ENCODE peak calls at places on chromosomes 7 and 10, in nine cellular contexts. One of them, this sample, is unnamed. For H3K4me1, the result is how much of the 10 kb centered on the place peaks cover.

GRCh38 chr10:102384606-102385429 is 10.7 kb upstream of the NFKB2 start:
- DNase-seq in heart left ventricle: no peak
- DNase-seq in ovary: no peak
- DNase-seq in transverse colon: no peak
- DNase-seq in IMR-90: peak
- DNase-seq in HCT116: no peak
- DNase-seq in adrenal gland: no peak
- DNase-seq in sigmoid colon: no peak
- DNase-seq in Peyer's patch: no peak
- DNase-seq in this sample: no peak

GRCh38 chr7:19353158-19353557 is 207.9 kb upstream of the FERD3L start:
- DNase-seq in heart left ventricle: no peak
- DNase-seq in ovary: no peak
- DNase-seq in transverse colon: no peak
- DNase-seq in IMR-90: peak
- DNase-seq in HCT116: no peak
- DNase-seq in adrenal gland: no peak
- DNase-seq in sigmoid colon: no peak
- DNase-seq in Peyer's patch: no peak
- DNase-seq in this sample: no peak

GRCh38 chr10:35446439-35446838 is 110.1 kb downstream of the CCNY start:
- DNase-seq in heart left ventricle: no peak
- DNase-seq in ovary: no peak
- DNase-seq in transverse colon: no peak
- DNase-seq in IMR-90: no peak
- DNase-seq in HCT116: no peak
- DNase-seq in adrenal gland: no peak
- DNase-seq in sigmoid colon: no peak
- DNase-seq in Peyer's patch: no peak
- DNase-seq in this sample: no peak

GRCh38 chr7:73520673-73521635 is 1.1 kb downstream of the BAZ1B start:
- DNase-seq in heart left ventricle: peak
- DNase-seq in ovary: no peak
- DNase-seq in transverse colon: no peak
- DNase-seq in IMR-90: peak
- DNase-seq in HCT116: no peak
- DNase-seq in adrenal gland: no peak
- DNase-seq in sigmoid colon: no peak
- DNase-seq in Peyer's patch: no peak
- DNase-seq in this sample: no peak

GRCh38 chr7:33040803-33041516 is 21.6 kb downstream of the NT5C3A start:
- DNase-seq in heart left ventricle: peak
- DNase-seq in ovary: no peak
- DNase-seq in transverse colon: peak
- DNase-seq in IMR-90: peak
- DNase-seq in HCT116: no peak
- DNase-seq in adrenal gland: peak
- DNase-seq in sigmoid colon: no peak
- DNase-seq in Peyer's patch: peak
- DNase-seq in this sample: no peak

GRCh38 chr7:93196331-93196730 is 29.9 kb downstream of the HEPACAM2 start:
- DNase-seq in heart left ventricle: no peak
- DNase-seq in ovary: no peak
- DNase-seq in transverse colon: peak
- DNase-seq in IMR-90: no peak
- DNase-seq in HCT116: no peak
- DNase-seq in adrenal gland: no peak
- DNase-seq in sigmoid colon: no peak
- DNase-seq in Peyer's patch: no peak
- DNase-seq in this sample: no peak

GRCh38 chr10:617471-617870 is 72.0 kb downstream of the DIP2C start:
- DNase-seq in heart left ventricle: no peak
- DNase-seq in ovary: no peak
- DNase-seq in transverse colon: no peak
- DNase-seq in IMR-90: no peak
- DNase-seq in HCT116: no peak
- DNase-seq in adrenal gland: no peak
- DNase-seq in sigmoid colon: no peak
- DNase-seq in Peyer's patch: no peak
- DNase-seq in this sample: no peak

GRCh38 chr7:98286093-98286525 is 4.6 kb downstream of the BRI3 start:
- DNase-seq in heart left ventricle: peak
- DNase-seq in ovary: peak
- DNase-seq in transverse colon: peak
- DNase-seq in IMR-90: peak
- DNase-seq in HCT116: peak
- DNase-seq in adrenal gland: peak
- DNase-seq in sigmoid colon: peak
- DNase-seq in Peyer's patch: peak
- DNase-seq in this sample: peak

GRCh38 chr7:994592-995308 is 11.8 kb downstream of the CYP2W1 start:
- DNase-seq in heart left ventricle: no peak
- DNase-seq in ovary: no peak
- DNase-seq in transverse colon: no peak
- DNase-seq in IMR-90: no peak
- DNase-seq in HCT116: no peak
- DNase-seq in adrenal gland: no peak
- DNase-seq in sigmoid colon: no peak
- DNase-seq in Peyer's patch: no peak
- DNase-seq in this sample: no peak

GRCh38 chr7:996089-996872 is 13.3 kb downstream of the CYP2W1 start:
- DNase-seq in heart left ventricle: no peak
- DNase-seq in ovary: no peak
- DNase-seq in transverse colon: no peak
- DNase-seq in IMR-90: no peak
- DNase-seq in HCT116: no peak
- DNase-seq in adrenal gland: no peak
- DNase-seq in sigmoid colon: no peak
- DNase-seq in Peyer's patch: no peak
- DNase-seq in this sample: no peak

GRCh38 chr7:997404-998395 is 14.7 kb downstream of the CYP2W1 start:
- DNase-seq in heart left ventricle: no peak
- DNase-seq in ovary: no peak
- DNase-seq in transverse colon: peak
- DNase-seq in IMR-90: no peak
- DNase-seq in HCT116: no peak
- DNase-seq in adrenal gland: no peak
- DNase-seq in sigmoid colon: no peak
- DNase-seq in Peyer's patch: no peak
- DNase-seq in this sample: no peak

GRCh38 chr7:992742-993607 is 10.0 kb downstream of the CYP2W1 start:
- DNase-seq in heart left ventricle: peak
- DNase-seq in ovary: peak
- DNase-seq in transverse colon: peak
- DNase-seq in IMR-90: peak
- DNase-seq in HCT116: peak
- DNase-seq in adrenal gland: peak
- DNase-seq in sigmoid colon: peak
- DNase-seq in Peyer's patch: peak
- DNase-seq in this sample: peak

GRCh38 chr7:995571-995970 is 12.6 kb downstream of the CYP2W1 start:
- DNase-seq in heart left ventricle: no peak
- DNase-seq in ovary: no peak
- DNase-seq in transverse colon: no peak
- DNase-seq in IMR-90: no peak
- DNase-seq in HCT116: no peak
- DNase-seq in adrenal gland: no peak
- DNase-seq in sigmoid colon: no peak
- DNase-seq in Peyer's patch: no peak
- DNase-seq in this sample: no peak
- H3K4me1 ChIP-seq in heart left ventricle: under half
- H3K4me1 ChIP-seq in ovary: under half
- H3K4me1 ChIP-seq in transverse colon: under half
- H3K4me1 ChIP-seq in IMR-90: under half
- H3K4me1 ChIP-seq in HCT116: under half
- H3K4me1 ChIP-seq in adrenal gland: under half
- H3K4me1 ChIP-seq in sigmoid colon: under half
- H3K4me1 ChIP-seq in Peyer's patch: under half
- H3K4me1 ChIP-seq in this sample: under half

DNA sequence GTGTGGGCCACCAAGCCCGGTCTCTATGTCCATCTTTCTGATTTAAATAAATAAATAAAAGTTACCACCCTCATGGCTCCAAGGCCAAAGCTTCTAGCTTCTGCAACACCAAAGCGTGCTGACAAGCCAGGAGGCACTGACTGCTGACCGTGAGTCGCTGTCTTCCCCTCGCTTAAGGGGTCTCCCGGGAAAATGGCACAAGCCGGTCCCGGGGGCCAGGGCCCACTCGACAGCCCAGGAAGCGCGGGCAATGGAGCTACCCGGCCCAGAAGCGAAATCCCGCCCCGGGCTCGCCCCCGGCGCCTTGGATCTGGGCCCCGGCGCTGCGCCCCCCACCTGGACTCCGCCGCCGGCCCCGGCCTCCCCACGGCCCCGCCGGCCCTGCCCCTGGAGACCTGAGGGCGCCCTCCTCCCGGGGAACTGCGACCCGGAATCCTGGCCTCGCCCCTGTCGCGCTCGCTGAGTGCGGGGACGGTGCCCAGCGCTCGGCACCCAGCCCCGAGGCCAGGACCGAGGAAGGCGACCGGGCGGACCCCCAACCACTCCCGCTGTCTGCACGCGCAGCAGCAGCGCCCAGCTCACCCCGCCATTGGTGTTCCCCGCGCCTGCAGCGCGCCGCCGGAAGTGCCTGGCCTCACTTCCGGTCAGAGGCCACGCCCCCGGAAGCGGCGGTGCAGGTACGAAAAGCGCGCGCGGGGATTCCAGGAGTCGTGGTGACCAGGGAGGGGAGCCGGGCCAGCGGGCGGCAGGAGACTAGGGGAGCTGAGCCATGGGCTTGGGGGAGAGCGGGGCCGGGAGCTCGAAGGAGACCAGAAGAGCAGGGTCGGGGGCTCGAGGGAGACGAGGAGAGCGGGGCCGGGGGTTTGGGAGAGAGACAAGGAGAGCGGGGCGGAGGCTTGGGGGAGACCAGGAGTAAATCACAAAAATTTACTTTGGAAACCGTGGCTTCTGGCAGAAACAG is at the start of the genes MRM2 and NUDT1:
- DNase-seq in heart left ventricle: peak
- DNase-seq in ovary: peak
- DNase-seq in transverse colon: peak
- DNase-seq in IMR-90: peak
- DNase-seq in HCT116: peak
- DNase-seq in adrenal gland: peak
- DNase-seq in sigmoid colon: peak
- DNase-seq in Peyer's patch: peak
- DNase-seq in this sample: peak
- TF ChIP-seq POLR2A in heart left ventricle: peak
- TF ChIP-seq POLR2A in ovary: peak
- TF ChIP-seq POLR2A in transverse colon: peak
- TF ChIP-seq POLR2A in IMR-90: peak
- TF ChIP-seq POLR2A in HCT116: peak
- TF ChIP-seq POLR2A in adrenal gland: peak
- TF ChIP-seq POLR2A in sigmoid colon: peak
- TF ChIP-seq POLR2A in Peyer's patch: peak
- TF ChIP-seq POLR2A in this sample: no peak

GRCh38 chr7:107077699-107078516 is 33.4 kb downstream of the PRKAR2B start:
- DNase-seq in heart left ventricle: no peak
- DNase-seq in ovary: no peak
- DNase-seq in transverse colon: no peak
- DNase-seq in IMR-90: no peak
- DNase-seq in HCT116: peak
- DNase-seq in adrenal gland: no peak
- DNase-seq in sigmoid colon: no peak
- DNase-seq in Peyer's patch: no peak
- DNase-seq in this sample: no peak

GRCh38 chr7:107078517-107078966 is 34.0 kb downstream of the PRKAR2B start:
- DNase-seq in heart left ventricle: no peak
- DNase-seq in ovary: peak
- DNase-seq in transverse colon: no peak
- DNase-seq in IMR-90: peak
- DNase-seq in HCT116: peak
- DNase-seq in adrenal gland: peak
- DNase-seq in sigmoid colon: no peak
- DNase-seq in Peyer's patch: no peak
- DNase-seq in this sample: no peak

GRCh38 chr7:107079212-107079940 is 34.9 kb downstream of the PRKAR2B start:
- DNase-seq in heart left ventricle: no peak
- DNase-seq in ovary: no peak
- DNase-seq in transverse colon: no peak
- DNase-seq in IMR-90: no peak
- DNase-seq in HCT116: no peak
- DNase-seq in adrenal gland: no peak
- DNase-seq in sigmoid colon: no peak
- DNase-seq in Peyer's patch: no peak
- DNase-seq in this sample: no peak

GRCh38 chr7:107075863-107076574 is 31.5 kb downstream of the PRKAR2B start:
- DNase-seq in heart left ventricle: no peak
- DNase-seq in ovary: no peak
- DNase-seq in transverse colon: no peak
- DNase-seq in IMR-90: no peak
- DNase-seq in HCT116: no peak
- DNase-seq in adrenal gland: no peak
- DNase-seq in sigmoid colon: no peak
- DNase-seq in Peyer's patch: no peak
- DNase-seq in this sample: no peak

DNA sequence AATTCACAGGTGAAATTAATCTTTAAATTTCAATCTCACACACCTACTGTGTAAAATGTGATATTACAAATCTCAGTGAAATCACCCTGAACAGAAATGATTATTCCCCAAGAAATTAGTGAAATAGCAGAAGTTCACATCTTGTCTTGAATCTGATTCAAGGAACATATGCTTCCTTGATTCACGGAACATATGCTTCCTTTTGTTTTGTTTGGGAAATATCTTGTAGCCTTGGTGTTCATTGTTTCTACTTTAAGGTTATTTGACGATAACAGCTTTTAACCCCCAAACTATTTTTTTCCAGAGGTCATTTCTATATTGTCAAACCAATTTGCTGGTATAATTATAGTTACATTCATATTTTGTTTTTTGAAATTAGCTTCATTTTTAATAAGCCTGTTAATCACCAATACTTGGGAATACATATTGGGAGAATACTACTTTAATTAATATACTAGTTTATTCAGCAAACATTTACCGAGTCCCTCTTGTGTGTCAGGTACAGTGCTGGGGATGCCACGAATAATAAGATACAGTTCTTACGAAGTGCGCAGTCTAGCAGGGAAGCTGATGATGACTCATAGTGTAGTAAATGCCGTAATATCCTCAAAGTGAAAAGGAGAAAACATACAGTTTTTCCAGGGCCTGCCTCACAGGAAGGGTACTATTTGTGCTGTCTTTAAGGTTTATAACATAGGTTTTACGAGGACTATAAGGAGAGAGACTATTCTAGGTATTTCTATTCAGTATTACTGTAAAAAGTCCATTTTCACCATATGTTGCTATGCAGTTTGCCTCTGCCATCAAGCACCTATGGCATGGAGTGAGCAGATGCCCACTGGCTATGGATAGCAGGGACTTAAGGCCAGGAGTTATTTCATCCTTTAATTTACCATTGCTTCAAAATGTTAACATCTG is 32.5 kb downstream of the PRKAR2B start:
- DNase-seq in heart left ventricle: no peak
- DNase-seq in ovary: no peak
- DNase-seq in transverse colon: no peak
- DNase-seq in IMR-90: no peak
- DNase-seq in HCT116: no peak
- DNase-seq in adrenal gland: no peak
- DNase-seq in sigmoid colon: no peak
- DNase-seq in Peyer's patch: no peak
- DNase-seq in this sample: no peak
- H3K4me1 ChIP-seq in heart left ventricle: under half
- H3K4me1 ChIP-seq in ovary: under half
- H3K4me1 ChIP-seq in transverse colon: under half
- H3K4me1 ChIP-seq in IMR-90: under half
- H3K4me1 ChIP-seq in HCT116: under half
- H3K4me1 ChIP-seq in adrenal gland: half or more
- H3K4me1 ChIP-seq in sigmoid colon: under half
- H3K4me1 ChIP-seq in Peyer's patch: under half
- H3K4me1 ChIP-seq in this sample: under half

GRCh38 chr10:104339469-104340098 is 1.3 kb upstream of the ITPRIP start:
- DNase-seq in heart left ventricle: peak
- DNase-seq in ovary: peak
- DNase-seq in transverse colon: peak
- DNase-seq in IMR-90: peak
- DNase-seq in HCT116: no peak
- DNase-seq in adrenal gland: peak
- DNase-seq in sigmoid colon: peak
- DNase-seq in Peyer's patch: no peak
- DNase-seq in this sample: no peak

GRCh38 chr10:104337985-104338735 is at the start of gene ITPRIP:
- DNase-seq in heart left ventricle: peak
- DNase-seq in ovary: peak
- DNase-seq in transverse colon: peak
- DNase-seq in IMR-90: peak
- DNase-seq in HCT116: peak
- DNase-seq in adrenal gland: peak
- DNase-seq in sigmoid colon: peak
- DNase-seq in Peyer's patch: peak
- DNase-seq in this sample: peak

GRCh38 chr10:104337527-104337984 is 709 bp downstream of the ITPRIP start:
- DNase-seq in heart left ventricle: peak
- DNase-seq in ovary: no peak
- DNase-seq in transverse colon: peak
- DNase-seq in IMR-90: peak
- DNase-seq in HCT116: no peak
- DNase-seq in adrenal gland: no peak
- DNase-seq in sigmoid colon: no peak
- DNase-seq in Peyer's patch: peak
- DNase-seq in this sample: no peak

GRCh38 chr10:104340692-104341091 is 2.4 kb upstream of the ITPRIP start:
- DNase-seq in heart left ventricle: no peak
- DNase-seq in ovary: no peak
- DNase-seq in transverse colon: no peak
- DNase-seq in IMR-90: no peak
- DNase-seq in HCT116: no peak
- DNase-seq in adrenal gland: no peak
- DNase-seq in sigmoid colon: no peak
- DNase-seq in Peyer's patch: no peak
- DNase-seq in this sample: no peak

DNA sequence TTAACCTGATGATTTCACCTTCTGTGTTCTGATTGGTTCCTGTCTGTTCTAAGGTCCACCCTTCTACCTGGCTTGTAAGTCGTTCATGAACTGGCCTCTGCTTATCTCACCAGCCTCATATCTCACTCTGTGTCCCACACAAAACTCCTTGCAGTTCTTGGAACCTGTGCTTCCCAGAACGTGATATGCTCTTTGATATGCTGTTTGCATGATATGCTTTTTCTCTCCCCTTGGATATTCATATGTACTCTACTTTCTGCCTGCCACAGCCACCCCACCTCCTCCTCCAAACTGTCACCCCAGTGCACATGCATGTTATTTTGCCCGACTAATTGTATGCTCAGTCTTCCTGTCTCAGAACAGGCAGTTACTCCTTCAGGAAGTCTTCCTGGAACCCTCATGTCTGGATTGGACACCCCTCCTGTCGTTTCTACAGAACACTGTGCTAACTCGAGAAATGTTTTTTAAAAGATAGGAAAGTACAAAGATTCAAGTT is 1.9 kb upstream of the ITPRIP start:
- DNase-seq in heart left ventricle: no peak
- DNase-seq in ovary: no peak
- DNase-seq in transverse colon: no peak
- DNase-seq in IMR-90: no peak
- DNase-seq in HCT116: no peak
- DNase-seq in adrenal gland: no peak
- DNase-seq in sigmoid colon: no peak
- DNase-seq in Peyer's patch: no peak
- DNase-seq in this sample: no peak
- TF ChIP-seq POLR2A in heart left ventricle: no peak
- TF ChIP-seq POLR2A in ovary: no peak
- TF ChIP-seq POLR2A in transverse colon: no peak
- TF ChIP-seq POLR2A in IMR-90: no peak
- TF ChIP-seq POLR2A in HCT116: no peak
- TF ChIP-seq POLR2A in adrenal gland: no peak
- TF ChIP-seq POLR2A in sigmoid colon: no peak
- TF ChIP-seq POLR2A in Peyer's patch: no peak
- TF ChIP-seq POLR2A in this sample: no peak

This sample was measured in esophagus muscularis mucosa.